ENCODE peak calls at places on chromosomes 7 and 10, in eight cellular contexts. Q, C, Y, S, K, B, D and P are unnamed samples.

GRCh38 chr7:127189074-127189473 is 63.7 kb downstream of the GRM8 start:
- DNase-seq in Q (no peak), D (no peak), Y (no peak), S (no peak), K (no peak), C (no peak), B (no peak), P (no peak)

GRCh38 chr7:140506788-140507464 is 27.6 kb upstream of the MKRN1 start:
- DNase-seq in B (peak), Q (no peak), K (no peak), Y (peak), D (no peak), C (peak), S (no peak), P (no peak)

GRCh38 chr10:20744851-20745250 is 152.3 kb downstream of the NEBL start:
- DNase-seq in C (no peak), Q (no peak), S (no peak), Y (no peak), D (no peak), K (no peak), B (no peak), P (no peak)

GRCh38 chr10:90435296-90435695 is 422.5 kb downstream of the HTR7 start:
- DNase-seq in C (no peak), K (no peak), D (no peak), Q (no peak), S (no peak), B (peak), Y (peak), P (no peak)

GRCh38 chr10:24762966-24763623 is 39.4 kb upstream of the ARHGAP21 start:
- DNase-seq in B (peak), C (no peak), Y (peak), S (peak), D (no peak), Q (no peak), K (no peak), P (no peak)

GRCh38 chr7:54116956-54117355 is 425.2 kb upstream of the VSTM2A start:
- DNase-seq in Y (no peak), Q (no peak), S (no peak), C (no peak), D (no peak), K (no peak), B (no peak), P (no peak)

GRCh38 chr10:5840314-5841307 is 27.4 kb upstream of the GDI2 start:
- DNase-seq in Y (no peak), Q (no peak), K (peak), S (no peak), B (no peak), D (no peak), C (peak), P (peak)

GRCh38 chr7:38563736-38564135 is 67.4 kb downstream of the AMPH start:
- DNase-seq in B (no peak), Q (no peak), D (no peak), S (no peak), Y (no peak), C (no peak), K (no peak), P (no peak)

GRCh38 chr7:33716581-33717477 is 188.5 kb upstream of the BMPER start:
- DNase-seq in Q (no peak), K (no peak), D (no peak), S (peak), Y (peak), C (no peak), B (peak), P (no peak)
- TF ChIP-seq CTCF in Q (peak), K (peak), D (peak), S (peak), Y (peak), C (peak), B (peak), P (no peak)

GRCh38 chr7:44674381-44674780 is 68.0 kb downstream of the OGDH start:
- DNase-seq in D (no peak), S (no peak), Q (no peak), B (no peak), K (no peak), C (no peak), Y (no peak), P (no peak)
- TF ChIP-seq CTCF in D (no peak), S (no peak), Q (no peak), B (no peak), K (no peak), C (no peak), Y (no peak), P (no peak)

DNA sequence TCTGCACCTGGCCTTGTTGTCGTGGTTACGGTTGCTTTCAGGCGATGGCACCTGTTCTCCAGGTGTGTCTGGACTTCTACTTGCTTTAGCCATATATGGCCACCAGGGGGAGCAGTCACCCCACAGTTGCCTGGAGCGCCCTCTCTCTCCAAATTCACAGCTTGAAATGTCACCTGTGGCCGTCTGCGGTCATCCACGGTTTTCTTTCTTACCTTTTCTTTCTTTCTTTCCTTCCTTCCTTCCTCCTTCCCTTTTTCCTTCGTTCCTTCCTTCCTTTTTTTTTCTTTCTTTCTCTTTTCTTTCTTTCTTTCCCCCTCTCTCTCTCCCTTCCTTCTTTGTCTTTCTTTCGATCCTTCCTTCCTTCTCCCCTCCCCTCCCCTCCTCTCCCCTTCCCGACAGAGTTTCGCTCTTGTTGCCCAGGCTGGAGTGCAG is 150.5 kb upstream of the VKORC1L1 start:
- DNase-seq in Q (peak), D (peak), Y (peak), K (peak), B (peak), S (no peak), C (peak), P (peak)
- TF ChIP-seq CTCF in Q (peak), D (peak), Y (peak), K (peak), B (peak), S (peak), C (peak), P (peak)

GRCh38 chr10:58951087-58951486 is 225.4 kb upstream of the PHYHIPL start:
- DNase-seq in D (no peak), Q (no peak), C (no peak), B (no peak), Y (no peak), S (no peak), K (no peak), P (no peak)

GRCh38 chr10:58951750-58952149 is 224.7 kb upstream of the PHYHIPL start:
- DNase-seq in Y (no peak), K (no peak), B (no peak), S (no peak), C (no peak), D (no peak), Q (no peak), P (no peak)

GRCh38 chr10:58952162-58952561 is 224.3 kb upstream of the PHYHIPL start:
- DNase-seq in K (no peak), Q (no peak), Y (no peak), D (no peak), B (no peak), S (no peak), C (no peak), P (no peak)

GRCh38 chr10:58950618-58951017 is 225.8 kb upstream of the PHYHIPL start:
- DNase-seq in K (no peak), B (peak), D (no peak), C (no peak), Y (peak), S (no peak), Q (no peak), P (no peak)

DNA sequence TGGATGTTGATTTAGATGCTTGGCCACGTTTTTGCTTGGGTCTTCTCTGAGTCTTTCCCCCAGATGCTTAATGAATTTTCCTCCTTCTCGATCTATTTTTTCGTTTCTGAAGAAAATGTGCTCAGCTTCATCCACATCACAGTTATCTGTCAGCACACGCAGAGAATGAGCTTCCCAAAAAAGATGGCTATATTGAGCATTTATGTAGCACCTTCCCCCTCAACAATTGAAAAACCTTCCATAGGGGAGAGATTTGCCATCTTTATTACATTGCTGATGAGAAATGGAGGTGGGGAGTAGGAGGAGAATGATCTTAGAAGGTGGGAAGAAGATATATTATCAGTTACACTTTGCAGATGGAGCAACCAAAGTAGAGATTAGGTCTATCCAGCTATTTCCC is 228.1 kb upstream of the PHYHIPL start:
- DNase-seq in Q (no peak), S (no peak), B (no peak), C (no peak), Y (no peak), K (no peak), D (no peak), P (no peak)
- TF ChIP-seq CTCF in Q (no peak), S (no peak), B (no peak), C (no peak), Y (no peak), K (no peak), D (no peak), P (no peak)

GRCh38 chr10:63976538-63976937 is 455.3 kb downstream of the REEP3 start:
- DNase-seq in Q (no peak), S (no peak), D (no peak), K (peak), B (peak), C (no peak), Y (peak), P (no peak)
- TF ChIP-seq CTCF in Q (peak), S (peak), D (no peak), K (peak), B (peak), C (peak), Y (peak), P (no peak)

GRCh38 chr7:111855842-111856227 is 293.5 kb upstream of the IMMP2L start:
- DNase-seq in Q (no peak), B (peak), D (no peak), S (no peak), C (no peak), K (no peak), Y (no peak), P (no peak)
- TF ChIP-seq CTCF in Q (no peak), B (peak), D (no peak), S (no peak), C (no peak), K (no peak), Y (peak), P (no peak)